ENCODE peak calls at places on chromosomes 11 and 22, in four cellular contexts. W is mesendoderm, C is SJSA1, R is mesenchymal stem cell. Q is an unnamed sample. For H3K27me3 and H3K36me3, the result is how much of the 10 kb centered on the place peaks cover.

GRCh38 chr22:37020192-37020479 is 594 bp downstream of the MPST start:
- DNase-seq in W (peak), C (peak), R (peak), Q (peak)

GRCh38 chr22:30969532-30970355 is 679 bp downstream of the TUG1 start:
- DNase-seq in R (peak), W (peak), C (no peak), Q (peak)

GRCh38 chr11:96328395-96329010 is 14.5 kb downstream of the MAML2 start:
- DNase-seq in C (no peak), R (no peak), W (no peak), Q (no peak)

GRCh38 chr22:42257386-42257785 is 13.1 kb downstream of the TCF20 start:
- DNase-seq in C (no peak), W (no peak), R (no peak), Q (no peak)

GRCh38 chr11:57347336-57347735 is 9.2 kb downstream of the P2RX3 start:
- DNase-seq in W (no peak), R (no peak), C (no peak), Q (no peak)

GRCh38 chr22:26570126-26570525 is 19.8 kb downstream of the TPST2 start:
- DNase-seq in C (no peak), R (no peak), W (no peak), Q (no peak)

GRCh38 chr11:65918211-65919150 is at the start of gene C11orf68:
- DNase-seq in W (peak), R (no peak), C (peak), Q (no peak)

GRCh38 chr22:49689255-49689770 is 138.4 kb downstream of the BRD1 start:
- DNase-seq in R (no peak), C (no peak), W (no peak), Q (no peak)

GRCh38 chr11:65058012-65058411 is 341 bp downstream of the NAALADL1 start:
- DNase-seq in R (no peak), W (no peak), C (no peak), Q (no peak)

GRCh38 chr11:14673824-14674432 is 30.3 kb downstream of the PDE3B start:
- DNase-seq in W (peak), R (no peak), C (no peak), Q (no peak)

GRCh38 chr22:50184541-50185383 is 951 bp upstream of the TRABD start:
- DNase-seq in W (no peak), C (no peak), R (no peak), Q (peak)

GRCh38 chr11:119671048-119671447 is 58.0 kb downstream of the NECTIN1 start:
- DNase-seq in W (no peak), C (no peak), R (peak), Q (peak)

GRCh38 chr11:23123766-23124165 is 263.5 kb upstream of the CCDC179 start:
- DNase-seq in R (peak), W (no peak), C (no peak), Q (peak)

GRCh38 chr11:75365711-75366181 is 14.3 kb upstream of the ARRB1 start:
- DNase-seq in C (peak), R (peak), W (no peak), Q (no peak)

GRCh38 chr11:116980136-116980793 is 118.0 kb downstream of the SIK3 start:
- DNase-seq in R (no peak), W (no peak), C (no peak), Q (no peak)

GRCh38 chr11:96082936-96083335 is 159.0 kb upstream of the MTMR2 start:
- DNase-seq in R (no peak), C (no peak), W (no peak), Q (no peak)

GRCh38 chr11:14582835-14583234 is 60.8 kb upstream of the PDE3B start:
- DNase-seq in W (no peak), C (no peak), R (no peak), Q (no peak)

GRCh38 chr11:118435233-118435892 is 929 bp upstream of the KMT2A start:
- DNase-seq in R (peak), C (peak), W (peak), Q (peak)

GRCh38 chr22:30668306-30668655 is 606 bp upstream of the DUSP18 start:
- DNase-seq in W (no peak), C (no peak), R (no peak), Q (no peak)

GRCh38 chr11:76415073-76415472 is 29.7 kb upstream of the EMSY start:
- DNase-seq in C (no peak), W (peak), R (no peak), Q (no peak)

GRCh38 chr11:116167706-116168458 is 604.9 kb downstream of the BUD13 start:
- DNase-seq in W (no peak), C (no peak), R (no peak), Q (no peak)

GRCh38 chr11:44034639-44035038 is 13.1 kb upstream of the ACCSL start:
- DNase-seq in W (no peak), C (no peak), R (no peak), Q (no peak)

GRCh38 chr11:40716344-40717178 is 742.9 kb downstream of the LRRC4C start:
- DNase-seq in W (no peak), R (no peak), C (no peak), Q (no peak)

GRCh38 chr11:59770869-59771268 is 15.7 kb downstream of the STX3 start:
- DNase-seq in C (no peak), W (no peak), R (no peak), Q (no peak)

GRCh38 chr11:35103366-35104194 is 35.4 kb upstream of the CD44 start:
- DNase-seq in C (no peak), W (no peak), R (peak), Q (peak)

GRCh38 chr11:111450480-111451320 is 61.5 kb downstream of the BTG4 start:
- DNase-seq in W (no peak), C (peak), R (no peak), Q (no peak)

GRCh38 chr11:128725630-128726461 is 32.0 kb downstream of the FLI1 start:
- DNase-seq in R (peak), C (no peak), W (no peak), Q (no peak)

GRCh38 chr11:33868646-33869461 is 23.0 kb downstream of the LMO2 start:
- DNase-seq in C (no peak), W (no peak), R (no peak), Q (no peak)

GRCh38 chr11:116336540-116336939 is 436.2 kb downstream of the BUD13 start:
- DNase-seq in R (no peak), W (no peak), C (no peak), Q (no peak)

GRCh38 chr22:45911601-45912271 is 65.2 kb downstream of the WNT7B start:
- DNase-seq in C (no peak), R (no peak), W (no peak), Q (no peak)

GRCh38 chr11:102318469-102318868 is 1.2 kb downstream of the BIRC3 start:
- DNase-seq in W (no peak), C (no peak), R (no peak), Q (peak)

GRCh38 chr11:64834723-64835615 is 9.5 kb downstream of the CDC42BPG start:
- DNase-seq in C (no peak), R (no peak), W (no peak), Q (peak)

GRCh38 chr11:73262851-73263495 is 9.2 kb upstream of the P2RY6 start:
- DNase-seq in R (peak), W (no peak), C (no peak), Q (no peak)

GRCh38 chr22:26143801-26144325 is 25.4 kb upstream of the SEZ6L start:
- DNase-seq in R (no peak), C (no peak), W (no peak), Q (no peak)

GRCh38 chr11:3833461-3833860 is 7.3 kb downstream of the RHOG start:
- DNase-seq in C (no peak), W (no peak), R (no peak), Q (no peak)

GRCh38 chr22:19722915-19723164 is 499 bp upstream of the GP1BB start:
- DNase-seq in R (no peak), W (no peak), C (no peak), Q (no peak)
- H3K27me3 ChIP-seq in R (half or more), W (under half), C (under half), Q (under half)

DNA sequence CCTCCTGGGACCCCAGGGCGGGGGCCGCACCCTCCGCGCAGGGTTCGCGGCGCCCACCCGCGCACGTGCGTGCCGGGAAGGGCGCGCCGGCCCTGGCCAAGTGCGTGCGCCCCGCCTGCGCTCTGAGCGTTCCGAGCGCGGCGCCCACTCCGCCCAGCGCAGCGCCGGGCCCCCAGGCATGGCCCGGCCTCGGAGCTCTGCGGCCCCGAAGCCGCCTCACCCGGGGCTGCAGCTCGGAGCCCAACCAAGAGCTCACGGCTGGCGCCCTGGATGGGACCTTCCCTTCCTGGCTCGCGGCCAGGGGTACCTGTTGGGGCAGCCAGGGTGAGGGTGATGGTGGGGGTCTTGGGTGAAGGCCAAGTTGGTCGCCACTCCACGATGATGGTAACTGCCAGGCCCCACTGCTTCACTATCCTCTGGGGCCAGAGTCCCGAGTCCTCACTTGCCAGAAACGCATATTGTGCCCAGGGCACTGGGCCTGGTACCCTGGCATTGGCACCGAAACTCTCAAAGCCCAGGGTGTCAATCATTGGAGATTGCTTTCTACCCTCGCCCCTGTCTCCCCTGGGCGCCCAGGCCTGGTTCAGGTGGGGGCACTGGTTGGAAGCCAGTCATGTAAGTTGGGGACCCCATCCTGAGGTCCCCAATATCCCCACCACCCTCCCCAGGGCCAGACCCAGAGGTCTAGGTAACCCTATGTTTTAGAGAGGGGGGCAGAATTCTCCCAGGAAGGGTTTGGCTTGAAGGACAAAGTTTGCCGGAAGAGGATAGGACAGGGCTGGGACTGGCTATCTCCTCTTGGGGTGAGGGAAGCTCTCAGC is 889 bp downstream of the ANO1 start:
- DNase-seq in W (no peak), R (no peak), C (no peak), Q (no peak)
- H3K4me3 ChIP-seq in W (no peak), R (no peak), C (peak), Q (no peak)

DNA sequence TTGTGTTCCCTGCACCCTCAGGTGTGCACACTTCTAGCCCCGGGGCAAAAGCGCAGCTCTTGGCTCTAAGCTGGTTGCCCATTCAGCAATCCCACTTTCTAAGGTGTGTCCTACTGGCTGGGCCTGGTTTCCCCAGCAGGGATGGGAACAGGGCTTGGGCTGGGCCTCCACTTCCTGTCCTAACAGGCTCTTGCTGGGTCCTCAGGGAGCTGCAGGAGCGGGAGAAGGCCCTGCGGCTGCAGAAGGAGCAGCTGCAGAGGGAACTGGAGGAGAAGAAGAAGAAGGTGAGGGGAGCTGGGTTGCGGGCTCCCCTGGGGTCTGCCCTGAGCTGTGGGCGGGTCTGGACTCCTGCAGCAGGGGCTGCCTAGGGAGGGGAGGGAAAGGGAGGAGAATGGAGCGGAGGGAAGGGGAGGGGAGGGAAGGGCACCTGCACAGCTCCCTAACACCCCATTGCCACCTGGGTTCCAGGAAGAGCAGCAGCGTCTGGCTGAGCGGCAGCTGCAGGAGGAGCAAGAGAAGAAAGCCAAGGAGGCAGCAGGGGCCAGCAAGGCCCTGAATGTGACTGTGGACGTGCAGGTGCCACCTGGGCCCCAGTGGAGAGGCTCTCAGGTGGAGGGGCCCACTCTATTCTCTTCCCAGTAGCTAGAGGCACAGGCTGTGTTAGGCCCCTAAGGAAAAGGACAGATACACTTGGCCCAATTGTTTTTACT is 24.6 kb downstream of the INCENP start:
- DNase-seq in C (no peak), W (no peak), R (no peak), Q (no peak)
- H3K36me3 ChIP-seq in C (half or more), W (under half), R (half or more), Q (half or more)

GRCh38 chr11:122103366-122103765 is 12.6 kb downstream of the BLID start:
- DNase-seq in R (no peak), C (no peak), W (no peak), Q (no peak)
- H3K27me3 ChIP-seq in R (under half), C (under half), W (under half), Q (under half)

GRCh38 chr11:45662096-45662664 is 3.2 kb downstream of the CHST1 start:
- DNase-seq in W (no peak), R (no peak), C (no peak), Q (no peak)

GRCh38 chr11:45664376-45665205 is 831 bp downstream of the CHST1 start:
- DNase-seq in R (no peak), C (no peak), W (no peak), Q (no peak)

GRCh38 chr11:45665206-45665932 is at the start of gene CHST1:
- DNase-seq in R (peak), W (no peak), C (no peak), Q (peak)

GRCh38 chr11:45662665-45663485 is 2.5 kb downstream of the CHST1 start:
- DNase-seq in R (peak), C (peak), W (peak), Q (peak)

GRCh38 chr11:45663486-45664375 is 1.7 kb downstream of the CHST1 start:
- DNase-seq in W (peak), R (peak), C (no peak), Q (no peak)
- H3K4me3 ChIP-seq in W (no peak), R (no peak), C (no peak), Q (no peak)

DNA sequence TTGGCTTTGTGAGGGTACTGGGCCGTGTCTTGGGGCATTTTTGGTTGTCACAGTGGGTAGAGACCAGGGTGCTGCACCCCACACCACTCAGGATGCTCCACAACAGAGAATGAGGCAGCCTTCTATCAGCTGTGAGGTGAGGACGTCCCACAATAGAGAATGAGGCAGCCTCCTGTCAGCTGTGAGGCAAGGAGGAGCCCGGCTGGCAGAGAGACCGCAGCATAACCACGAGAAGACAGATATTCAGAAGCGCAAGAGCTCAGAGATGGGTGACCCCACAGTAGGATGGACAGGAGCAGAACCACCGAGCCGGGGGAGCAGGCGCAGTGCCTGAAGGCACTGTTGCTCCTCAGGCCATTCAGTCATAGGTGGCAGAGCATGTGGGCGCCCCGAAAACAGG is 47.6 kb downstream of the AP2A2 start:
- DNase-seq in R (no peak), C (no peak), W (no peak), Q (no peak)
- H3K36me3 ChIP-seq in R (half or more), C (under half), W (under half), Q (under half)